ENCODE peak calls at places on chromosomes 13 and 19, in seven cellular contexts. J is GM19239; L is T-helper 22 cell; G is NCI-H2029 treated with DMSO at 0.1 percent for 48 hours; C is activated CD4-positive, alpha-beta T cell treated with anti-CD3 and anti-CD28 coated beads, Interleukin-2, amount 50 U/mL, for 48 hours; H is fibroblast of the aortic adventitia; M is NCI-H774. K is an unnamed sample.

GRCh38 chr13:46968450-46968849 is 71.6 kb upstream of the HTR2A start:
- DNase-seq in H (no peak), M (no peak), G (no peak), L (no peak), J (no peak), C (no peak), K (no peak)

GRCh38 chr13:24159921-24160324 is 597 bp upstream of the SPATA13 start:
- DNase-seq in M (no peak), C (no peak), G (no peak), J (no peak), H (no peak), L (no peak), K (no peak)

GRCh38 chr19:1259873-1260748 is 9.0 kb upstream of the CIRBP start:
- DNase-seq in L (no peak), M (no peak), G (no peak), J (no peak), C (peak; percentile 69), H (no peak), K (peak; percentile 81)

GRCh38 chr19:2469102-2469914 is 6.6 kb upstream of the GADD45B start:
- DNase-seq in C (peak; percentile 66), G (no peak), J (no peak), H (peak; percentile 66), M (no peak), L (no peak), K (peak; percentile 76)

GRCh38 chr13:86757236-86757978 is 913.8 kb upstream of the SLITRK5 start:
- DNase-seq in G (no peak), L (peak; percentile 3), C (no peak), J (no peak), H (no peak), M (no peak), K (peak; percentile 50)

GRCh38 chr19:4343056-4343844 is at the start of gene MPND:
- DNase-seq in J (peak; percentile 91), L (peak; percentile 84), H (peak; percentile 63), M (peak; percentile 82), C (peak; percentile 95), G (peak; percentile 47), K (peak; percentile 94)

GRCh38 chr19:55423225-55423967 is 15.8 kb upstream of the UBE2S start:
- DNase-seq in M (no peak), C (no peak), H (no peak), L (no peak), J (no peak), G (no peak), K (no peak)

GRCh38 chr13:45102136-45102802 is 18.0 kb upstream of the GTF2F2 start:
- DNase-seq in J (no peak), M (no peak), L (no peak), C (no peak), G (no peak), H (no peak), K (no peak)

GRCh38 chr19:49327878-49328544 is 3.0 kb upstream of the SLC6A16 start:
- DNase-seq in G (no peak), C (peak; percentile 63), H (peak; percentile 24), L (no peak), J (no peak), M (no peak), K (peak; percentile 72)

GRCh38 chr13:110448230-110448629 is 113.3 kb downstream of the RAB20 start:
- DNase-seq in J (no peak), M (no peak), H (peak; percentile 23), C (no peak), L (no peak), G (no peak), K (no peak)

GRCh38 chr19:50639121-50640112 is at the start of gene SYT3:
- DNase-seq in M (no peak), J (peak; percentile 67), H (peak; percentile 18), C (peak; percentile 42), L (no peak), G (no peak), K (peak; percentile 30)

GRCh38 chr13:110634558-110634957 is 19.2 kb downstream of the NAXD start:
- DNase-seq in H (no peak), C (no peak), J (no peak), M (no peak), G (no peak), L (no peak), K (no peak)